ENCODE peak calls at places on chromosomes 5 and 9, in six cellular contexts. One of them, this sample, is unnamed. For H3K4me1, the result is how much of the 10 kb centered on the place peaks cover.

GRCh38 chr5:10595678-10596309 is 31.9 kb downstream of the ANKRD33B start:
- DNase-seq in H9: no peak
- DNase-seq in IMR-90: peak
- DNase-seq in H1: no peak
- DNase-seq in trophoblast cell: peak
- DNase-seq in neuronal stem cell: no peak
- DNase-seq in this sample: peak

GRCh38 chr9:98455957-98456621 is 200.6 kb upstream of the TBC1D2 start:
- DNase-seq in trophoblast cell: no peak
- DNase-seq in H9: no peak
- DNase-seq in H1: no peak
- DNase-seq in IMR-90: peak
- DNase-seq in neuronal stem cell: no peak
- DNase-seq in this sample: no peak

GRCh38 chr5:71782393-71782770 is 63.3 kb downstream of the CARTPT start:
- DNase-seq in trophoblast cell: no peak
- DNase-seq in H1: no peak
- DNase-seq in neuronal stem cell: no peak
- DNase-seq in H9: no peak
- DNase-seq in IMR-90: no peak
- DNase-seq in this sample: no peak

GRCh38 chr5:63398346-63398745 is 563.9 kb downstream of the HTR1A start:
- DNase-seq in H9: peak
- DNase-seq in IMR-90: no peak
- DNase-seq in neuronal stem cell: no peak
- DNase-seq in trophoblast cell: peak
- DNase-seq in H1: peak
- DNase-seq in this sample: no peak

GRCh38 chr5:155794801-155795200 is 532.2 kb upstream of the SGCD start:
- DNase-seq in neuronal stem cell: no peak
- DNase-seq in H9: no peak
- DNase-seq in IMR-90: peak
- DNase-seq in trophoblast cell: no peak
- DNase-seq in H1: no peak
- DNase-seq in this sample: no peak

GRCh38 chr9:94913550-94913949 is 187.1 kb downstream of the AOPEP start:
- DNase-seq in neuronal stem cell: no peak
- DNase-seq in trophoblast cell: no peak
- DNase-seq in IMR-90: no peak
- DNase-seq in H9: no peak
- DNase-seq in H1: no peak
- DNase-seq in this sample: no peak

GRCh38 chr9:77495834-77496671 is 152.1 kb downstream of the GNA14 start:
- DNase-seq in neuronal stem cell: no peak
- DNase-seq in IMR-90: peak
- DNase-seq in trophoblast cell: no peak
- DNase-seq in H9: no peak
- DNase-seq in H1: no peak
- DNase-seq in this sample: peak

GRCh38 chr9:131817073-131817472 is 77.2 kb upstream of the RAPGEF1 start:
- DNase-seq in H9: no peak
- DNase-seq in neuronal stem cell: no peak
- DNase-seq in IMR-90: no peak
- DNase-seq in H1: no peak
- DNase-seq in trophoblast cell: no peak
- DNase-seq in this sample: no peak

GRCh38 chr5:108144332-108144731 is 237.6 kb downstream of the FBXL17 start:
- DNase-seq in IMR-90: no peak
- DNase-seq in neuronal stem cell: no peak
- DNase-seq in H1: no peak
- DNase-seq in H9: no peak
- DNase-seq in trophoblast cell: no peak
- DNase-seq in this sample: no peak

GRCh38 chr5:112174959-112175594 is 244.0 kb downstream of the EPB41L4A start:
- DNase-seq in H9: no peak
- DNase-seq in trophoblast cell: peak
- DNase-seq in neuronal stem cell: peak
- DNase-seq in H1: no peak
- DNase-seq in IMR-90: peak
- DNase-seq in this sample: peak

GRCh38 chr9:87109851-87110250 is 162.5 kb upstream of the GAS1 start:
- DNase-seq in IMR-90: peak
- DNase-seq in trophoblast cell: no peak
- DNase-seq in H9: no peak
- DNase-seq in neuronal stem cell: no peak
- DNase-seq in H1: no peak
- DNase-seq in this sample: no peak

GRCh38 chr9:38065369-38066075 is 3.5 kb downstream of the SHB start:
- DNase-seq in IMR-90: no peak
- DNase-seq in H1: no peak
- DNase-seq in trophoblast cell: no peak
- DNase-seq in H9: no peak
- DNase-seq in neuronal stem cell: no peak
- DNase-seq in this sample: no peak

GRCh38 chr9:101639785-101640437 is 45.1 kb upstream of the PPP3R2 start:
- DNase-seq in trophoblast cell: no peak
- DNase-seq in H1: no peak
- DNase-seq in H9: no peak
- DNase-seq in neuronal stem cell: no peak
- DNase-seq in IMR-90: peak
- DNase-seq in this sample: no peak

GRCh38 chr5:141703133-141703561 is 21.1 kb upstream of the ARAP3 start:
- DNase-seq in trophoblast cell: no peak
- DNase-seq in H9: no peak
- DNase-seq in neuronal stem cell: no peak
- DNase-seq in H1: no peak
- DNase-seq in IMR-90: no peak
- DNase-seq in this sample: no peak

GRCh38 chr5:74073257-74073656 is 447.3 kb downstream of the ARHGEF28 start:
- DNase-seq in IMR-90: peak
- DNase-seq in H1: no peak
- DNase-seq in trophoblast cell: no peak
- DNase-seq in H9: no peak
- DNase-seq in neuronal stem cell: no peak
- DNase-seq in this sample: no peak

GRCh38 chr9:134348404-134349155 is 22.3 kb downstream of the RXRA start:
- DNase-seq in neuronal stem cell: no peak
- DNase-seq in H1: no peak
- DNase-seq in trophoblast cell: no peak
- DNase-seq in IMR-90: no peak
- DNase-seq in H9: no peak
- DNase-seq in this sample: no peak

GRCh38 chr9:131727184-131727785 is 12.6 kb downstream of the RAPGEF1 start:
- DNase-seq in trophoblast cell: no peak
- DNase-seq in H9: no peak
- DNase-seq in H1: no peak
- DNase-seq in neuronal stem cell: no peak
- DNase-seq in IMR-90: peak
- DNase-seq in this sample: peak

GRCh38 chr9:22446589-22446949 is at the start of gene DMRTA1:
- DNase-seq in neuronal stem cell: no peak
- DNase-seq in H9: peak
- DNase-seq in IMR-90: peak
- DNase-seq in H1: peak
- DNase-seq in trophoblast cell: peak
- DNase-seq in this sample: peak

GRCh38 chr5:107875834-107876233 is 205.1 kb upstream of the EFNA5 start:
- DNase-seq in IMR-90: peak
- DNase-seq in H1: no peak
- DNase-seq in trophoblast cell: peak
- DNase-seq in neuronal stem cell: no peak
- DNase-seq in H9: no peak
- DNase-seq in this sample: peak

GRCh38 chr5:64165500-64166200 is at the start of gene RNF180:
- DNase-seq in trophoblast cell: peak
- DNase-seq in H9: peak
- DNase-seq in H1: no peak
- DNase-seq in neuronal stem cell: peak
- DNase-seq in IMR-90: no peak
- DNase-seq in this sample: peak

GRCh38 chr5:76283670-76284069 is 119.4 kb upstream of the IQGAP2 start:
- DNase-seq in IMR-90: no peak
- DNase-seq in neuronal stem cell: no peak
- DNase-seq in H9: no peak
- DNase-seq in H1: no peak
- DNase-seq in trophoblast cell: no peak
- DNase-seq in this sample: no peak

GRCh38 chr9:131180454-131180853 is 55.1 kb downstream of the NUP214 start:
- DNase-seq in neuronal stem cell: no peak
- DNase-seq in H1: no peak
- DNase-seq in trophoblast cell: peak
- DNase-seq in IMR-90: peak
- DNase-seq in H9: no peak
- DNase-seq in this sample: peak

GRCh38 chr5:33470544-33470943 is 29.8 kb downstream of the TARS1 start:
- DNase-seq in H1: no peak
- DNase-seq in IMR-90: peak
- DNase-seq in trophoblast cell: peak
- DNase-seq in H9: no peak
- DNase-seq in neuronal stem cell: peak
- DNase-seq in this sample: peak

GRCh38 chr9:81031422-81032029 is 657.8 kb downstream of the TLE1 start:
- DNase-seq in H1: no peak
- DNase-seq in neuronal stem cell: no peak
- DNase-seq in IMR-90: peak
- DNase-seq in trophoblast cell: no peak
- DNase-seq in H9: no peak
- DNase-seq in this sample: no peak

GRCh38 chr5:173205921-173206320 is 29.1 kb downstream of the NKX2-5 start:
- DNase-seq in neuronal stem cell: no peak
- DNase-seq in trophoblast cell: peak
- DNase-seq in H9: no peak
- DNase-seq in IMR-90: no peak
- DNase-seq in H1: no peak
- DNase-seq in this sample: no peak

GRCh38 chr9:114156311-114156657 is 947 bp downstream of the COL27A1 start:
- DNase-seq in IMR-90: no peak
- DNase-seq in neuronal stem cell: no peak
- DNase-seq in trophoblast cell: no peak
- DNase-seq in H1: no peak
- DNase-seq in H9: no peak
- DNase-seq in this sample: no peak

GRCh38 chr9:33489070-33489469 is 15.3 kb upstream of the NOL6 start:
- DNase-seq in trophoblast cell: no peak
- DNase-seq in neuronal stem cell: no peak
- DNase-seq in H1: no peak
- DNase-seq in IMR-90: peak
- DNase-seq in H9: no peak
- DNase-seq in this sample: peak

DNA sequence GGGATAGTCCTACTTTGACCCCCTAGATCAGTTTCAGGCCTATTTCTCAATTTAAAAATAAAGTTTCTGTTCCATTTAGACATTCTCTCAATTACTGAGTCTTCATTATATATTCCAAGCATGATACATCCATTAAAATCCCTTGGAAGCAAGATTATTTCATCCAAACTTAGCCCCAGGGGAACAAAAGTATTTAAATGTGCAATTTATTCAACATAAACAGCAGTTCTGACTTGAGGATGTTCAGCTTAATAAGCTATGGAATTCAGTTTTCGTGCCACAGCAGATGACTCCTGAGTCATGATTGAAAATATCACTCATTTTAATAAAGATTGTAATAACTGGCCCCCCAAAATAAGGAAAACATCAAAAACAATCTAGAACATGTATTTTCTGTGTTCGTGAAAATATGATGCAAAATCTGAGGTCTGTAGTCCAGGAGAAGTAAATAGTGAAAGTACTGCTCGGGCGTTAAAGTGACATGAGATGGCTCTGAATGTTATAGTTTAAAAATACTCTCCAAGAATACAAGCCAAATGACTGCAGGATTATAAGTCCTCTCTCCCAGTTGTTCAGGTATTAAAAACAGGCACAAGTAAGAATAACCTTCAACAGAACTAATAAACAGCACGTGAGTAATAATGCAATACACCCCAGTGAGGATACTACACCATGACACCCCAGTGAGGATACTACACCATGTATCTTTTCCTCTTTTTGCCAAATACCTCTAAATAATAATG is 67.1 kb downstream of the RETREG1 start:
- DNase-seq in trophoblast cell: no peak
- DNase-seq in H9: no peak
- DNase-seq in H1: no peak
- DNase-seq in IMR-90: no peak
- DNase-seq in neuronal stem cell: no peak
- DNase-seq in this sample: no peak
- H3K14ac ChIP-seq in trophoblast cell: no peak
- H3K14ac ChIP-seq in H9: no peak
- H3K14ac ChIP-seq in H1: no peak
- H3K14ac ChIP-seq in IMR-90: no peak
- H3K14ac ChIP-seq in neuronal stem cell: no peak
- H3K14ac ChIP-seq in this sample: no peak

DNA sequence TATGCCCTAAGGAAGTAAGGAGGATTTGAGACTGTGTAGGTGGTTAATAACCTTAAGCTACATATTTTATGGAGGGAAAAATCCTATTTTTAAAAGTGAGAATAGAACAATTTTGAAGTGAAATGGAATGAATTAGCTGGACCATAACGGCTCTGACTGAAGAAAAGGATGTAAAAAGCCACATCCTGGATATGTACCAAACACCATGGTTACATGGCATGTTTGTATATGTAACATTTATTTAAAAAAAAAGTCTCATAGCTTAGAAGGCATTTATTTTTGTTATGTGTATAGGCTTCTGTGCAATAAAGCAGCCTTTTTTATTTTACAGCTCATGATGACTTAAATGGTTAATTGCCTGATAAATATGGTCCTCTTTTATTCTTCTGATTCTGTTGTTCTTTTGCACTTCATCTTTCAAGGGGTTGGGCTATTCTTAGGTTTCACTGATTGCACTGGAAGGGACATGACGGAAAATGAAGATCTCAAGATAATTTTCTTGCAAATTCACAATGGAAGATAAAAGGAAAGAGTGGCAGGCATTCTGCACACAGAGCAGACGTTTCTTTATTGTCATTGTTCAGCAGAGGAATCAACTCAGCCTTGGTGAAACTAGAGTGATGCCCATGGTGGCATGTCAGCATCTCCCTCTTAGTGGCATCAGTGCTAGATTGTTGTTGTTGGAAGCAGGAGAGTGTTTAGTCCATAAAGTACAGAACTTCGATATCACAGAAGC is 63.1 kb downstream of the DOCK8 start:
- DNase-seq in neuronal stem cell: no peak
- DNase-seq in IMR-90: no peak
- DNase-seq in H9: no peak
- DNase-seq in H1: no peak
- DNase-seq in trophoblast cell: no peak
- DNase-seq in this sample: no peak
- H3K4me1 ChIP-seq in neuronal stem cell: under half
- H3K4me1 ChIP-seq in IMR-90: under half
- H3K4me1 ChIP-seq in H9: under half
- H3K4me1 ChIP-seq in H1: under half
- H3K4me1 ChIP-seq in trophoblast cell: under half
- H3K4me1 ChIP-seq in this sample: under half

GRCh38 chr5:170366276-170366675 is 22.9 kb downstream of the KCNMB1 start:
- DNase-seq in H1: no peak
- DNase-seq in IMR-90: no peak
- DNase-seq in H9: no peak
- DNase-seq in neuronal stem cell: no peak
- DNase-seq in trophoblast cell: no peak
- DNase-seq in this sample: no peak
- H3K14ac ChIP-seq in H1: no peak
- H3K14ac ChIP-seq in IMR-90: no peak
- H3K14ac ChIP-seq in H9: no peak
- H3K14ac ChIP-seq in neuronal stem cell: no peak
- H3K14ac ChIP-seq in trophoblast cell: no peak
- H3K14ac ChIP-seq in this sample: no peak

GRCh38 chr5:127335381-127335780 is 44.8 kb downstream of the MEGF10 start:
- DNase-seq in IMR-90: no peak
- DNase-seq in H9: no peak
- DNase-seq in H1: no peak
- DNase-seq in trophoblast cell: peak
- DNase-seq in neuronal stem cell: no peak
- DNase-seq in this sample: no peak
- H3K4me1 ChIP-seq in IMR-90: under half
- H3K4me1 ChIP-seq in H9: under half
- H3K4me1 ChIP-seq in H1: under half
- H3K4me1 ChIP-seq in trophoblast cell: under half
- H3K4me1 ChIP-seq in neuronal stem cell: under half
- H3K4me1 ChIP-seq in this sample: under half